ENCODE peak calls at places on chromosomes 11 and 22, in nine cellular contexts. U is upper lobe of right lung; Y is HFF-Myc; P is CD4-positive, alpha-beta T cell; G is IMR-90; K is fibroblast of villous mesenchyme; C is sigmoid colon; I is foreskin fibroblast; X is neural progenitor cell. T is an unnamed sample.

GRCh38 chr22:46612904-46613605 is 7.1 kb upstream of the GRAMD4 start:
- DNase-seq in U (no peak), Y (no peak), P (peak; percentile 37), G (no peak), K (no peak), C (no peak), I (no peak), X (no peak), T (no peak)

GRCh38 chr11:102849319-102849718 is 5.9 kb upstream of the MMP3 start:
- DNase-seq in U (no peak), Y (no peak), P (no peak), G (peak; percentile 45), K (peak; percentile 64), C (no peak), I (no peak), X (no peak), T (peak; percentile 74)

GRCh38 chr11:75879737-75880136 is 64.7 kb downstream of the UVRAG start:
- DNase-seq in U (no peak), Y (no peak), P (no peak), G (no peak), K (no peak), C (no peak), I (no peak), X (no peak), T (no peak)

GRCh38 chr11:2744166-2744565 is 44.4 kb upstream of the KCNQ1OT1 start:
- DNase-seq in U (peak; percentile 19), Y (no peak), P (no peak), G (no peak), K (no peak), C (peak; percentile 37), I (no peak), X (no peak), T (no peak)

GRCh38 chr22:46421272-46421671 is 85.8 kb downstream of the TRMU start:
- DNase-seq in U (no peak), Y (no peak), P (peak; percentile 4), G (no peak), K (no peak), C (no peak), I (no peak), X (no peak), T (no peak)

GRCh38 chr11:63985812-63986155 is 454 bp upstream of the OTUB1 start:
- DNase-seq in U (peak; percentile 81), Y (no peak), P (peak; percentile 52), G (no peak), K (no peak), C (no peak), I (no peak), X (no peak), T (no peak)

GRCh38 chr11:12186683-12187082 is 76.3 kb downstream of the MICAL2 start:
- DNase-seq in U (no peak), Y (no peak), P (no peak), G (no peak), K (no peak), C (no peak), I (no peak), X (no peak), T (no peak)

GRCh38 chr11:109015283-109015682 is 350.4 kb downstream of the DDX10 start:
- DNase-seq in U (no peak), Y (no peak), P (no peak), G (peak; percentile 82), K (peak; percentile 31), C (no peak), I (peak; percentile 58), X (no peak), T (no peak)

GRCh38 chr11:57410287-57410686 is 16.6 kb downstream of the SLC43A3 start:
- DNase-seq in U (no peak), Y (no peak), P (no peak), G (peak; percentile 96), K (peak; percentile 29), C (no peak), I (peak; percentile 83), X (no peak), T (peak; percentile 92)

GRCh38 chr11:8018742-8019631 is 31.9 kb downstream of the EIF3F start:
- DNase-seq in U (peak; percentile 71), Y (peak; percentile 49), P (peak; percentile 72), G (peak; percentile 69), K (peak; percentile 62), C (peak; percentile 93), I (peak; percentile 62), X (peak; percentile 90), T (peak; percentile 70)

GRCh38 chr11:124739479-124740276 is at the start of gene NRGN:
- DNase-seq in U (peak; percentile 96), Y (peak; percentile 40), P (peak; percentile 72), G (peak; percentile 82), K (peak; percentile 83), C (peak; percentile 94), I (peak; percentile 88), X (peak; percentile 98), T (peak; percentile 77)

GRCh38 chr11:73001615-73002014 is 140.5 kb downstream of the FCHSD2 start:
- DNase-seq in U (no peak), Y (no peak), P (no peak), G (no peak), K (no peak), C (no peak), I (peak; percentile 9), X (no peak), T (peak; percentile 56)

GRCh38 chr11:10483174-10483573 is 28.1 kb downstream of the AMPD3 start:
- DNase-seq in U (no peak), Y (no peak), P (no peak), G (no peak), K (no peak), C (no peak), I (no peak), X (no peak), T (no peak)

GRCh38 chr11:10478574-10479550 is 23.8 kb downstream of the AMPD3 start:
- DNase-seq in U (no peak), Y (no peak), P (no peak), G (no peak), K (no peak), C (no peak), I (no peak), X (no peak), T (no peak)

GRCh38 chr11:10480026-10480425 is 25.0 kb downstream of the AMPD3 start:
- DNase-seq in U (no peak), Y (no peak), P (no peak), G (no peak), K (no peak), C (no peak), I (no peak), X (no peak), T (no peak)

GRCh38 chr11:10481567-10482349 is 26.7 kb downstream of the AMPD3 start:
- DNase-seq in U (no peak), Y (no peak), P (no peak), G (peak; percentile 32), K (no peak), C (no peak), I (no peak), X (no peak), T (no peak)

GRCh38 chr11:10480760-10481159 is 25.7 kb downstream of the AMPD3 start:
- DNase-seq in U (no peak), Y (no peak), P (no peak), G (no peak), K (no peak), C (no peak), I (no peak), X (no peak), T (no peak)
- TF ChIP-seq CTCF in U (no peak), Y (no peak), P (no peak), G (no peak), K (no peak), C (no peak), I (no peak), X (no peak), T (no peak)

GRCh38 chr22:44807915-44808690 is 55.7 kb downstream of the ARHGAP8 start:
- DNase-seq in U (no peak), Y (no peak), P (no peak), G (no peak), K (no peak), C (no peak), I (no peak), X (peak; percentile 62), T (no peak)
- TF ChIP-seq CTCF in U (no peak), Y (peak; percentile 38), P (no peak), G (peak; percentile 21), K (no peak), C (no peak), I (no peak), X (peak; percentile 57), T (no peak)

GRCh38 chr11:114280696-114281095 is 15.5 kb upstream of the NNMT start:
- DNase-seq in U (peak; percentile 85), Y (peak; percentile 54), P (no peak), G (peak; percentile 85), K (peak; percentile 94), C (peak; percentile 82), I (peak; percentile 82), X (peak; percentile 88), T (peak; percentile 86)
- TF ChIP-seq CTCF in U (peak; percentile 67), Y (peak; percentile 71), P (peak; percentile 14), G (peak; percentile 93), K (peak; percentile 84), C (peak; percentile 52), I (peak; percentile 70), X (peak; percentile 80), T (peak; percentile 75)

GRCh38 chr22:37169412-37169811 is 18.6 kb downstream of the C1QTNF6 start:
- DNase-seq in U (no peak), Y (no peak), P (no peak), G (no peak), K (no peak), C (no peak), I (no peak), X (no peak), T (no peak)

GRCh38 chr22:37167981-37168647 is 18.4 kb upstream of the IL2RB start:
- DNase-seq in U (no peak), Y (no peak), P (no peak), G (no peak), K (no peak), C (peak; percentile 21), I (no peak), X (no peak), T (no peak)

GRCh38 chr22:37172266-37173245 is 15.5 kb downstream of the C1QTNF6 start:
- DNase-seq in U (peak; percentile 42), Y (no peak), P (no peak), G (no peak), K (no peak), C (peak; percentile 50), I (no peak), X (no peak), T (no peak)

GRCh38 chr22:37171662-37172061 is 16.4 kb downstream of the C1QTNF6 start:
- DNase-seq in U (no peak), Y (no peak), P (no peak), G (no peak), K (no peak), C (no peak), I (no peak), X (no peak), T (no peak)

DNA sequence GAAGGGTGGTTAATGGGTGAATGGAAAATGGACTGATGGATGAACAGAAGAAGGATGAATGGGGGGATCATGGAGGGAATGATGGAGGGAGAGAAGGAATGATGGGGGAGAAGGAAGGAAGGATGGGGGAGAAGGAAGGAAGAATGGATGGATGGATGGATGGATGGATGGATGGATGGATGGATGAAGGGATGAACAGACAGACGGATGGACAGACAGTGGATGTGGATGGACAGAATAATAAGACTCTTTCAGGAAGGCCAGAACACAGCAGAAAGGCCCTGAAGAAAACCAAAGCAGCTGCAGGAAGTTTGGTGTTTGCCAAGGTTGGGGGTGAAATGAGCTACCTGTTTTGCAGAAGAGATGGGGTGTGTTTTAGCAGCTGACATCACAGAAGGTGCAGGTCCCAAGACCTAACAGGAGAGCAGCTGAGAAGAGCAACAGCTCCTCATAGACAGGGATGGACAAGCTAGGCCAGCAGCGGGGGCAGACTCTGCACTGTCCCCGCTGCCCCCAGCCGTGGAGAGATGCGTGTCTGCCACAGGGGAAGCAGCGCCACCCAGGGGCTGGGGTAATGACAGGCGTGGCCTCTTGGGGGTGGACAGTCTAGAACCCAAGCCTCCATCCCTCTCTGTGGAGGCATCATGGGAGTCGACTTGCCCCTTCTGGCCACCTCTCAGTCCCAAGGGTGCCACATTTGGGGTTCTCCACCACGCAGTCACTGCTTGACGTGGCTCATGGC is 17.9 kb downstream of the C1QTNF6 start:
- DNase-seq in U (peak; percentile 59), Y (no peak), P (no peak), G (no peak), K (no peak), C (peak; percentile 53), I (no peak), X (no peak), T (no peak)
- TF ChIP-seq CTCF in U (no peak), Y (no peak), P (no peak), G (no peak), K (no peak), C (no peak), I (no peak), X (no peak), T (no peak)

T was measured in fibroblast of mammary gland.